ENCODE peak calls at places on chromosomes 11 and 22, in five cellular contexts. O is A549, E is GM12878, R is K562, I is HepG2. D is an unnamed sample.

GRCh38 chr11:72624496-72625201 is 49.6 kb downstream of the PDE2A start:
- DNase-seq in O (no peak), E (no peak), R (no peak), I (no peak), D (no peak)

GRCh38 chr11:58923300-58923788 is 15.9 kb upstream of the GLYATL1 start:
- DNase-seq in O (no peak), E (no peak), R (peak; percentile 41), I (peak; percentile 13), D (peak; percentile 92)

GRCh38 chr11:48081151-48082010 is 101.0 kb downstream of the PTPRJ start:
- DNase-seq in O (no peak), E (no peak), R (no peak), I (no peak), D (no peak)

GRCh38 chr11:6502382-6502781 is 5.3 kb downstream of the DNHD1 start:
- DNase-seq in O (no peak), E (no peak), R (no peak), I (no peak), D (no peak)

GRCh38 chr11:5696210-5696609 is 6.6 kb downstream of the TRIM22 start:
- DNase-seq in O (no peak), E (no peak), R (no peak), I (no peak), D (no peak)

GRCh38 chr11:67606150-67606476 is 623 bp upstream of the NDUFV1 start:
- DNase-seq in O (no peak), E (no peak), R (peak; percentile 38), I (no peak), D (no peak)

GRCh38 chr11:46392421-46393230 is 1.1 kb upstream of the CHRM4 start:
- DNase-seq in O (peak; percentile 87), E (no peak), R (peak; percentile 91), I (peak; percentile 66), D (peak; percentile 95)

GRCh38 chr11:3046190-3046589 is 11.0 kb downstream of the CARS1 start:
- DNase-seq in O (no peak), E (no peak), R (no peak), I (no peak), D (peak; percentile 61)

GRCh38 chr11:68282141-68282860 is 10.5 kb upstream of the C11orf24 start:
- DNase-seq in O (no peak), E (peak; percentile 92), R (peak; percentile 49), I (no peak), D (no peak)

GRCh38 chr22:28017859-28018258 is 98.8 kb upstream of the PITPNB start:
- DNase-seq in O (no peak), E (no peak), R (no peak), I (no peak), D (no peak)

GRCh38 chr22:23862103-23862502 is 4.4 kb downstream of the SLC2A11 start:
- DNase-seq in O (peak; percentile 52), E (no peak), R (peak; percentile 60), I (no peak), D (peak; percentile 74)

GRCh38 chr11:21040615-21041014 is 371.2 kb downstream of the NELL1 start:
- DNase-seq in O (no peak), E (no peak), R (no peak), I (no peak), D (no peak)

GRCh38 chr11:64891880-64892279 is 13.5 kb upstream of the EHD1 start:
- DNase-seq in O (no peak), E (no peak), R (no peak), I (no peak), D (no peak)

GRCh38 chr11:116874251-116874650 is 36.8 kb upstream of the APOA1 start:
- DNase-seq in O (no peak), E (no peak), R (no peak), I (no peak), D (no peak)

GRCh38 chr11:1305063-1305495 is 4.4 kb downstream of the TOLLIP start:
- DNase-seq in O (no peak), E (no peak), R (no peak), I (no peak), D (no peak)

GRCh38 chr11:44970293-44970692 is 19.6 kb upstream of the TP53I11 start:
- DNase-seq in O (no peak), E (no peak), R (no peak), I (no peak), D (no peak)

GRCh38 chr11:79028214-79028613 is 412.6 kb downstream of the TENM4 start:
- DNase-seq in O (no peak), E (no peak), R (no peak), I (no peak), D (no peak)

GRCh38 chr22:47297261-47298016 is 535.0 kb downstream of the TBC1D22A start:
- DNase-seq in O (no peak), E (no peak), R (no peak), I (no peak), D (no peak)

GRCh38 chr11:122732342-122733300 is 77.1 kb downstream of the UBASH3B start:
- DNase-seq in O (no peak), E (no peak), R (no peak), I (peak; percentile 43), D (no peak)

GRCh38 chr22:24578355-24579241 is 14.3 kb downstream of the LRRC75B start:
- DNase-seq in O (no peak), E (no peak), R (no peak), I (peak; percentile 98), D (no peak)

GRCh38 chr11:63871962-63872832 is 33.3 kb downstream of the MARK2 start:
- DNase-seq in O (peak; percentile 71), E (peak; percentile 77), R (peak; percentile 95), I (peak; percentile 96), D (peak; percentile 67)

GRCh38 chr11:118071416-118072030 is 5.4 kb upstream of the TMPRSS4 start:
- DNase-seq in O (no peak), E (no peak), R (no peak), I (no peak), D (peak; percentile 27)

GRCh38 chr11:118068945-118069612 is 7.8 kb upstream of the TMPRSS4 start:
- DNase-seq in O (no peak), E (no peak), R (no peak), I (no peak), D (no peak)

GRCh38 chr11:118067006-118067405 is 9.9 kb upstream of the TMPRSS4 start:
- DNase-seq in O (no peak), E (no peak), R (no peak), I (no peak), D (no peak)

GRCh38 chr11:118065375-118065774 is 11.5 kb upstream of the TMPRSS4 start:
- DNase-seq in O (no peak), E (no peak), R (no peak), I (no peak), D (no peak)

GRCh38 chr11:118068206-118068944 is 8.5 kb upstream of the TMPRSS4 start:
- DNase-seq in O (no peak), E (no peak), R (peak; percentile 63), I (no peak), D (peak; percentile 80)
- TF ChIP-seq CTCF in O (no peak), E (no peak), R (peak; percentile 79), I (peak; percentile 85), D (peak; percentile 45)

GRCh38 chr11:71568707-71569349 is 3.5 kb downstream of the KRTAP5-10 start:
- DNase-seq in O (no peak), E (no peak), R (no peak), I (no peak), D (no peak)
- TF ChIP-seq JUNB in O (no peak), E (no peak), R (no peak), I (no peak), D (no peak)

DNA sequence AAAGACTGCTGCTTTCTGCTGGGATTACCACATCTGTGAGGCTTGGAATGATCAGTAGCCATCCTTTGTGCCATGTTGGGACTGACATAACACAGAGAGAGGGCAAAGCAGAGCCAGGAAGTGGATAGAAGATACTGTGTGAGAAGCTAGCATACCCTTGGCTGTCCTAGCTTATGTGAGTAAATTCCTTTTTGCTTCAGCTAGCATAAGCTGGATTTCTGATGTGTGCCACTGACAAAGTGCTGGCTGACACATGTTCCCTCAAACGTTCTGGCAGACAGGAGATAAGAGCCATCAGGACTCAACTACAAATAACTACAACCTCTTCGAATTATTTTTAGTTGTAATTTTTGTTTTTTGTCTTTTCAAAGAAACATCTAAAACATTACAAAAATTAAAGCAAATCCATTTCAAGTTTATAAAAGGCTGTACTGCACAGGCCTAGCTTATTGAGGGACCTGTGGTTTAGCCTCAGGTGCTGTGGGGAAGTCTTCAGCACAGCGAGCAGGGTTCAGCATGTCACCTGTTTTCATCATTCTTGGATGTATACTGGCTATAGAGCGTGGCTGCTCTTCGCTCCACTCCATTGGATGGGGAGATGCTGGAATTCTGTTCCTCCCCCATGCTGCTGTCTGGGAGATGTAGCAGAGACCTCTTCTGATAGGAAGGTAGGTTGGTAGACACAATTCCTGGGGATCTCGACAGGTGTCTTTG is 120.9 kb downstream of the SWAP70 start:
- DNase-seq in O (no peak), E (no peak), R (peak; percentile 60), I (no peak), D (no peak)
- H3K27ac ChIP-seq in O (no peak overlapping the region), E (no peak overlapping the region), R (no peak overlapping the region), I (no peak overlapping the region), D (no peak overlapping the region)

DNA sequence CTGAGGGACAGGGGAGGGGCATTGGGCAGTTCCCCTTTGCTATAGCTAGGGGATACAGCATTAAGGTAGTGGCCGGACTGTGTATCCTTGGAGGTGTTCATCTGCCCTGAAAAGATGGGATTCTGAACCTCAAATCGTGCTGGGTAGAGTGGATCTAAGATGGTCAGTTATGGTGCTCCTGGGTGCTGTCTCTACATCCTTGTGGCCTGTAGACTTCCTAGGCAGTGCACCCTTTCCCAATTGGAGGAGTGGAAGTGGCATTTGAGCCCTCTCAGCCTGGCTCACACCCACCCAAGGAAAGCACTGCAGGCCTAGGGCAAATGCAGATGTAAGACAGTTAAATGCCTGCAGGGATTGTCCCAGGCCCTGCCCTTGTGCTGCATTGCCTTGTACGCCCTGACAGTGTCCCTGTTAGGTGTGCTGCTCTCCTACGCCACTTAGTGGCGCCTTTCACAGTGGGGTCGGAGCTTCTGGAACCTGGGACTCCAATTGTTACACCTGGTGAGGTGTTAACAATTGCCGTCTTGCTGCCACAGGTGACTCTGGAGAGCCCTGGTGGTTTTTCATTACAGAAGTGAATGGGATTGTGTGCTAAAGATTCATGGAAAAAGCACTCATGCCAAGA is 35.0 kb downstream of the PPFIBP2 start:
- DNase-seq in O (no peak), E (no peak), R (peak; percentile 50), I (peak; percentile 25), D (peak; percentile 87)
- TF ChIP-seq CTCF in O (peak; percentile 22), E (peak; percentile 74), R (peak; percentile 65), I (peak; percentile 83), D (peak; percentile 78)

GRCh38 chr11:25211635-25212251 is 714.9 kb downstream of the LUZP2 start:
- DNase-seq in O (no peak), E (no peak), R (no peak), I (no peak), D (no peak)
- TF ChIP-seq JUNB in O (no peak), E (no peak), R (no peak), I (no peak), D (no peak)

D was measured in GM23338.